ENCODE peak calls at places on chromosome 3, in six cellular contexts. O, D, U, P, W and Q are unnamed samples.

GRCh38 chr3:113271594-113272368 is 60.4 kb downstream of the BOC start:
- DNase-seq in D (no peak), W (no peak), P (no peak), O (no peak), U (no peak), Q (no peak)

GRCh38 chr3:168155207-168155785 is 59.6 kb upstream of the GOLIM4 start:
- DNase-seq in P (no peak), O (no peak), D (no peak), W (no peak), U (no peak), Q (no peak)

GRCh38 chr3:52277972-52278509 is 408 bp downstream of the WDR82 start:
- DNase-seq in W (no peak), O (no peak), D (peak), U (peak), P (no peak), Q (peak)

GRCh38 chr3:61882253-61882652 is 320.9 kb downstream of the PTPRG start:
- DNase-seq in W (no peak), O (no peak), U (no peak), P (no peak), D (no peak), Q (no peak)

GRCh38 chr3:122679467-122680291 is 960 bp upstream of the PARP14 start:
- DNase-seq in W (peak), U (peak), D (no peak), O (no peak), P (no peak), Q (no peak)

GRCh38 chr3:60992395-60992794 is 258.9 kb downstream of the FHIT start:
- DNase-seq in U (no peak), P (no peak), O (no peak), W (no peak), D (no peak), Q (no peak)

GRCh38 chr3:148884261-148884660 is 19.2 kb downstream of the CPA3 start:
- DNase-seq in D (no peak), W (peak), P (no peak), O (no peak), U (no peak), Q (no peak)

GRCh38 chr3:52051444-52051843 is 4.9 kb downstream of the DUSP7 start:
- DNase-seq in D (no peak), U (no peak), P (no peak), O (no peak), W (no peak), Q (no peak)

DNA sequence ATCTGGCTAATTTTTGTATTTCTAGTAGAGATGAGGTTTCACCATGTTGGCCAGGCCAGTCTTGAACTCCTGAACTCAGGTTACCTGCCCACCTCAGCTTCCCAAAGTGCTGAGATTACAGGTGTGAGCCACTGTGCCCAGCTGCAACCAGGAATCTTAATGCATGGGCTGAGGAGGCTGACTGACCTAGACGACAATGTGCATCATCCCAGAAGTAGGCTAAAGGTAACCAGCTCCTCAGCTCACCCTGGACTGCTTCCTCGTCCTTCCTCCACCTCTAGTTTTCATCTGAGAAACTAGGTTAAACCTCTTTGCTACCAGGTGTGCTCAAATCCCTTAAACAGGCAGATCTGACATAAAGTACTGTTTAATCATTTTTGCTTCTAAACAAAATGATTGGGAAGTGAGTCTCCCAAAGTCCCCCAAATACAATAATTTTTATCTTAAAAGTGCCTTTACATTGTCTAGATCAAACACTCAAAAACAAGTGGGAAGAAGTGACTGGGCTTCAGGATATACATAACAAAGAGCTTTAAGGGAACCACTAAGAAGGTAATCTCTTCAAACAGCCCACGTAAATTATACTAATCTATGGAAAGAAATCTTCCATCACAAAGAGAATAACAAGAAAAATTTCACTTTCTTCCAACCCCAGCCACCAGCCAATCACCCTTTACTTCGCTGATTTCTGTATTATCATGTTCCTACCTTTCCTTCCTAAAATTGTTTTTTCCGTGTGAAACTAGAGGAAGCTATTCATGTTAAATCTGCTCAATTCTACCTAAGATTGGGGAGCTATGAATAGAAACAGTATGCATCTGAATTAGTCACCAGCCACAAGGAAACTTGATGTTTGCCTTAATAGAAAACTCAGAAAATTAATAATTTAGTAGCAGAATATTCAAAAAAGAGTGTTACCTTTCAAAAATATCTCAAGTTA is 34.7 kb downstream of the IGF2BP2 start:
- DNase-seq in U (no peak), D (no peak), P (no peak), W (no peak), O (no peak), Q (no peak)
- H3K4me3 ChIP-seq in U (no peak), D (no peak), P (no peak), W (no peak), O (no peak), Q (no peak)

DNA sequence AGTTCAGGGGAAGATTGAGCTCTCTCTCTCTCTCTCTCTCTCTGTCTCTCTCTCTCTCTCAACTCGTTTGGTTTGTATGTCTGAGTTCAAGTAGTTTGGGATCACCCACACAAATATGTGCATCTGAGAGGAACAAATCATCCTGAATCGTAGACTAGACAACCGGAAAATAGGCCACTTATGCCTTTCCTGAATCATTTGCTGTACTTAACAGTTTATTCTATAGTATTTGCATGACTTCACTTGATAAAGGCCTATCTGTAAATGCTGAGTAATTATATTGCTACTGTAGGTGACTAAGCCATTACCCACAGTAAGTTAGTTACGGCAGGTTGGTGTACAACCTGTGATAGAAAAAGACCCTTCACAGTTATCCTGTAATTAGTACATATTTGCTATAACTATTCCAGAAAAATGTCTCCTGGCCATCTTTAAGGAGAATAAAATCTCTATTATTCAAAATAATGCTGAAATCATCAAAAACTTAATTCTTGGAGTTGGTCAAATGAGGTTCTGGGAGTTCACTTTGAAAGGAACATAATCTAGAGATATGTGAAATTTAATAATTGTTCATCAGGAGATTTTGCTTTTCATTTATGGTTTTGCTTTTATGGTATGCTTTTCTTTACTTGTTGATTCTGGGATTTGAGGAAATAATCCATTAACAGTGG is 31.1 kb downstream of the OXSM start:
- DNase-seq in U (no peak), O (no peak), W (no peak), P (no peak), D (no peak), Q (no peak)
- H3K4me3 ChIP-seq in U (no peak), O (no peak), W (no peak), P (no peak), D (no peak), Q (no peak)

GRCh38 chr3:184488577-184488976 is 73.0 kb upstream of the EPHB3 start:
- DNase-seq in P (no peak), D (no peak), W (no peak), O (no peak), U (no peak), Q (no peak)

GRCh38 chr3:184491011-184491576 is 70.5 kb upstream of the EPHB3 start:
- DNase-seq in D (no peak), O (no peak), P (no peak), U (no peak), W (peak), Q (peak)

GRCh38 chr3:184489457-184489856 is 72.1 kb upstream of the EPHB3 start:
- DNase-seq in W (no peak), O (no peak), D (no peak), P (no peak), U (no peak), Q (no peak)

GRCh38 chr3:184496933-184497332 is 64.7 kb upstream of the EPHB3 start:
- DNase-seq in P (no peak), U (no peak), O (no peak), D (no peak), W (no peak), Q (no peak)

DNA sequence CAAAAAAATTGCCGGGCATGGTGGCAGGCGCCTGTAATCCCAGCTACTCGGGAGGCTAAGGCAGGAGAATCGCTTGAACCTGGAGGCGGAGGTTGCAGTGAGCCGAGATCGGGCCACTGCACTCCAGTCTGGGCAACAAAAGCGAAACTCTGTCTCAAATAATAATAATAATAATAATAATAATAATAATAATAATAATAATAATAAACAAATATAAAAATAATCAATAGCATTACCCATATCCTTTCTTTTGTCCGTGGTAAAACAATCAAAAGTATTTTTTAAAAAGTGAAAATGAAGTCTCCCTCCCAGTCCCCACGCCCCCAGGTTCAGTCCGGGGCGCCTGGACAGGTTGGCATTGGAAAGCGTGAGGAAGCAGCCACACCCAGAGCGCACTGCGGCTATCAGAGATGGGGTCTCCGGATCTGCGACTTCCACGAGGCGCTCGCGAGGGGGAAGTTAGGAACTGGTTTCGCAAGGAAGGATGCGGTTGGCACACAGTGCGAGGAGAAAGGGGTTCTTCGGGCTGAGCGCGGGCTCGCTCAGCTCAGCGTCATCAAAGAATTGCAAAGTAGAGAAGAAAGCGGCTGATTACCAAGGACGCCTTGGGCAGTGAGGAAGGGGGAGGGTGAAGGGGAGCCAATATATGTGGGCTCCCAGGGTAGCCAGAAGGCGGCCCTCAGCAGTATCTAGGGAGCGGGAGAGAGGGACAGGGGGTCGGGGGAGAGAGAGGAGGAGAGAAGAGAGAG is 69.5 kb upstream of the EPHB3 start:
- DNase-seq in O (no peak), P (no peak), W (peak), D (no peak), U (no peak), Q (no peak)
- H3K4me3 ChIP-seq in O (no peak), P (no peak), W (no peak), D (no peak), U (no peak), Q (no peak)

GRCh38 chr3:48655063-48655462 is 7.6 kb downstream of the CELSR3 start:
- DNase-seq in W (no peak), O (no peak), D (no peak), U (no peak), P (no peak), Q (no peak)

GRCh38 chr3:48656841-48657281 is 5.8 kb downstream of the CELSR3 start:
- DNase-seq in D (no peak), P (peak), U (no peak), O (no peak), W (peak), Q (no peak)

GRCh38 chr3:48655586-48655985 is 7.1 kb downstream of the CELSR3 start:
- DNase-seq in U (peak), W (no peak), P (no peak), D (no peak), O (no peak), Q (no peak)

GRCh38 chr3:48652923-48653715 is 9.6 kb downstream of the CELSR3 start:
- DNase-seq in W (no peak), O (no peak), U (peak), D (no peak), P (no peak), Q (no peak)

DNA sequence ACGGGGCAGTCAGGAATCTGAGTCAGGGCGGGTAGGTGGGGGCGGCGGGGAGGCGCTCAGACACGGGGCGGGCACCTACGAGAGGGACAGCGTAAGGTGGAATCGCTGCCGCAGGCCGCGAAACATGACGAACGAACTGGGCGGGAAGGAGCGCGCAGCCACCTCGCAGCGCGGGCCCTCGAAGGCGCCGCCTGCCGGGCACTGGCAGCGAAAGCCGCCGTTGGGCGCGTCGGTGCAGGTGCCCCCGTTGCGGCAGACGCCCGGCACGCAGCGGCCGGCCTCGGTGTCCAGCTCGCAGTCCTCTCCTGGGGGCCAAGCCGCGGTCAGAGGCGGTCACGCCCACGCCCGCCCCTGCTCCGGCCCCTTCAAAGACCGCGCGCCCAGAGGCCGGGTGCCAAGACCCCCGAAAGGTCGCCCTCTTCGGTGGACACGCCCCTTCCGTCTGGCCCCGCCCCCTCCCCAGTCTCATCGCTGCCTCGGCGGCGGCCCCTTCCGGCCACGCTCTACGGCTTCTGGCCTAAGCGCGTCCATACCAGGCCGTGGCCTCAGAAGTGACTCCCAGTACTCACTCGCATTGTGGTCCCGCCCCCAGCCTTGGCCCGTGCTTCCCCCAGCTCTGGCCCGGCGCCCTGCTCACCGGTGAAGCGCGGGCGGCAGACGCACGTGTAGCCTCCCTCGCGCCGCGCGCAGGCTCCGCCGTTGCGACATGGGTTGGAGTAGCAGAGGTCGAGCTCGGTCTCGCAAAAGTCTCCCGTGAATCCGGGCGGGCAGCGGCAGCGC is 6.4 kb downstream of the CELSR3 start:
- DNase-seq in W (peak), U (peak), P (peak), O (no peak), D (peak), Q (peak)
- H3K4me3 ChIP-seq in W (peak), U (peak), P (peak), O (peak), D (peak), Q (peak)

GRCh38 chr3:111998661-111999641 is at the start of gene TAGLN3:
- DNase-seq in P (no peak), U (peak), W (no peak), O (no peak), D (peak), Q (peak)

GRCh38 chr3:112000971-112001370 is 2.2 kb downstream of the TAGLN3 start:
- DNase-seq in O (no peak), P (no peak), W (no peak), U (no peak), D (no peak), Q (no peak)

GRCh38 chr3:112001516-112001915 is 2.8 kb downstream of the TAGLN3 start:
- DNase-seq in W (no peak), U (no peak), P (no peak), O (no peak), D (no peak), Q (no peak)

GRCh38 chr3:112002458-112002971 is 3.8 kb downstream of the TAGLN3 start:
- DNase-seq in U (no peak), O (no peak), W (peak), P (no peak), D (no peak), Q (no peak)

DNA sequence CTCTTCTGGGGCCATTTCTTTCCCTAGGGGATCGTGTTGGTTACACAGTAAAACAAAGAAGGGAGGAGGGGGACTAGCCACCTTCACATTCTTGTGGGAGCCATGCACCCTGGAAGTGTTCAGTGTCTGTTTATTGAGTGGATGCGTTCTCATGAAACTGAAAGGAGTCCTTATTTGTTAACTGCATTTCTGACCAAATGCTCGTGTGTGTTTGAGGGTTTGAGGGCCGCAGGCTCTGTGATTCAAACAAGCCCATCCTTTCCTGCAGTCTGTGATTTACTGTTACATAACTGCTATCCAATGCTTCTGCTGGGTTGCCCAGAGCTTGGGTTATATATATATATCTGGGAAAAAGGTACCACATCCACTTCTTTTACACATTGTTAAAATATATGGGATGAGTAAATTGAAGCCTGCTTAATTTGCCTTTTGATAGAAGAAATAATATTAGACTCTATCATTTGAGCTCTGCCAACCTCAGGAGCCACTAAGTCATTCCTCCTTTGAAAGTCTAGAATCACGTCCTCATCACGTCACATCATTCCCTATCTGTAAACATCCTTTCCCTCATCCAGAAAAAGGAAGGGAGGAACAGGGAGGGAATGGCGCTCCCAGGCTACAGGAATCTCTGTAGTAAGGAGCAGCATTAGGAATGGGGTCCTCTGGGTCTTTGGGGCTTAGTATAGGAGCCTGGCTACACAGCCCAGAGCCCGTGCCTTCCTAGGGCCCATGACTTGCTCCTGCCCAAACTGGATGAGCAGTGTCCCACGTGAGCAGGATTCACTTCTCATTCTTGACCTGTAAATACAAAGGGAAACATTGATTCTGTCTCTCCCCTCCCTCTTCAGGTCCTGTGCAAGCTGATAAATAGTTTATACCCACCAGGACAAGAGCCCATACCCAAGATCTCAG is 1.5 kb downstream of the TAGLN3 start:
- DNase-seq in O (no peak), D (no peak), W (peak), P (no peak), U (no peak), Q (no peak)
- H3K4me3 ChIP-seq in O (peak), D (peak), W (no peak), P (no peak), U (no peak), Q (no peak)

GRCh38 chr3:151306168-151306810 is 10.3 kb downstream of the GPR87 start:
- DNase-seq in O (no peak), D (no peak), P (no peak), U (no peak), W (no peak), Q (no peak)
- H3K4me3 ChIP-seq in O (no peak), D (no peak), P (no peak), U (no peak), W (no peak), Q (no peak)